ENCODE peak calls at places on chromosomes 4 and X, in five cellular contexts. N, J, C, K and A are unnamed samples.

GRCh38 chr4:145679991-145680455 is at the start of gene C4orf51:
- DNase-seq in N (no peak), J (no peak), C (no peak), K (no peak), A (peak)

GRCh38 chrX:100662791-100663190 is 18.8 kb downstream of the SRPX2 start:
- DNase-seq in N (no peak), J (no peak), C (no peak), K (no peak), A (no peak)

GRCh38 chr4:107737470-107737869 is 17.4 kb upstream of the PAPSS1 start:
- DNase-seq in N (no peak), J (no peak), C (no peak), K (no peak), A (no peak)

GRCh38 chr4:17721496-17722360 is 59.7 kb downstream of the FAM184B start:
- DNase-seq in N (no peak), J (no peak), C (no peak), K (no peak), A (no peak)

GRCh38 chrX:107700802-107701201 is 72.5 kb downstream of the PRPS1 start:
- DNase-seq in N (no peak), J (no peak), C (no peak), K (no peak), A (no peak)

GRCh38 chrX:1262369-1262768 is 6.2 kb upstream of the CSF2RA start:
- DNase-seq in N (no peak), J (peak), C (no peak), K (no peak), A (no peak)

GRCh38 chr4:153645183-153645582 is 38.9 kb upstream of the TLR2 start:
- DNase-seq in N (no peak), J (no peak), C (no peak), K (no peak), A (no peak)

GRCh38 chrX:1442724-1443367 is 9.9 kb downstream of the ASMTL start:
- DNase-seq in N (peak), J (peak), C (no peak), K (no peak), A (no peak)

GRCh38 chr4:16018061-16018676 is 55.2 kb upstream of the FGFBP2 start:
- DNase-seq in N (no peak), J (no peak), C (no peak), K (no peak), A (no peak)

GRCh38 chr4:40837094-40837870 is 87.5 kb downstream of the NSUN7 start:
- DNase-seq in N (no peak), J (no peak), C (no peak), K (no peak), A (no peak)

GRCh38 chr4:41455215-41455614 is 82.7 kb upstream of the LIMCH1 start:
- DNase-seq in N (no peak), J (no peak), C (no peak), K (no peak), A (no peak)

GRCh38 chr4:140095694-140096482 is 58.1 kb downstream of the MAML3 start:
- DNase-seq in N (peak), J (no peak), C (no peak), K (peak), A (no peak)

GRCh38 chr4:35538807-35539206 is 705.5 kb downstream of the ARAP2 start:
- DNase-seq in N (no peak), J (no peak), C (no peak), K (no peak), A (no peak)

GRCh38 chrX:41419082-41419481 is 28.1 kb upstream of the NYX start:
- DNase-seq in N (no peak), J (no peak), C (no peak), K (no peak), A (no peak)

GRCh38 chr4:74125072-74125471 is 26.1 kb upstream of the CXCL2 start:
- DNase-seq in N (no peak), J (no peak), C (no peak), K (no peak), A (no peak)

GRCh38 chr4:1983053-1983845 is 25.5 kb downstream of the NELFA start:
- DNase-seq in N (no peak), J (peak), C (no peak), K (no peak), A (no peak)

GRCh38 chrX:54776987-54777672 is 20.9 kb downstream of the ITIH6 start:
- DNase-seq in N (no peak), J (no peak), C (no peak), K (no peak), A (no peak)

GRCh38 chr4:78568640-78569261 is 17.2 kb downstream of the ANXA3 start:
- DNase-seq in N (no peak), J (no peak), C (no peak), K (no peak), A (no peak)

GRCh38 chr4:79917246-79917645 is 155.8 kb downstream of the ANTXR2 start:
- DNase-seq in N (no peak), J (no peak), C (no peak), K (peak), A (no peak)

GRCh38 chrX:133468081-133468480 is 52.8 kb upstream of the GPC4 start:
- DNase-seq in N (no peak), J (no peak), C (no peak), K (no peak), A (no peak)

GRCh38 chr4:106369456-106370060 is 980 bp upstream of the GIMD1 start:
- DNase-seq in N (no peak), J (no peak), C (no peak), K (no peak), A (no peak)

GRCh38 chrX:72052415-72053090 is 79.2 kb downstream of the RTL5 start:
- DNase-seq in N (no peak), J (no peak), C (no peak), K (no peak), A (no peak)

GRCh38 chr4:99885063-99885664 is 9.1 kb downstream of the LAMTOR3 start:
- DNase-seq in N (no peak), J (no peak), C (peak), K (no peak), A (no peak)

GRCh38 chrX:24619647-24620046 is 27.5 kb downstream of the PCYT1B start:
- DNase-seq in N (no peak), J (no peak), C (peak), K (no peak), A (no peak)

GRCh38 chr4:139243448-139244365 is 36.3 kb downstream of the MGARP start:
- DNase-seq in N (no peak), J (no peak), C (no peak), K (no peak), A (peak)